ENCODE peak calls at places on chromosome 13, in six cellular contexts. F, S, C, W, G and L are unnamed samples.

GRCh38 chr13:43273362-43273761 is 250.0 kb downstream of the DNAJC15 start:
- DNase-seq in F (no peak), S (no peak), C (no peak), W (peak; percentile 79), G (no peak), L (no peak)

GRCh38 chr13:51682691-51683090 is 98.4 kb downstream of the WDFY2 start:
- DNase-seq in F (no peak), S (no peak), C (no peak), W (peak; percentile 31), G (no peak), L (no peak)

GRCh38 chr13:24027494-24027893 is 130.2 kb upstream of the C1QTNF9B start:
- DNase-seq in F (no peak), S (no peak), C (no peak), W (no peak), G (no peak), L (no peak)

GRCh38 chr13:33017410-33017929 is 1.2 kb downstream of the KL start:
- DNase-seq in F (no peak), S (peak; percentile 76), C (no peak), W (no peak), G (no peak), L (peak; percentile 55)

GRCh38 chr13:94673841-94674240 is 38.5 kb downstream of the SOX21 start:
- DNase-seq in F (no peak), S (peak; percentile 62), C (no peak), W (no peak), G (no peak), L (peak; percentile 55)

GRCh38 chr13:25771208-25771607 is 280.6 kb downstream of the SHISA2 start:
- DNase-seq in F (no peak), S (no peak), C (no peak), W (peak; percentile 38), G (no peak), L (no peak)

GRCh38 chr13:22316494-22317025 is 645.7 kb downstream of the FGF9 start:
- DNase-seq in F (no peak), S (no peak), C (no peak), W (no peak), G (no peak), L (no peak)

GRCh38 chr13:48078251-48078656 is 16.6 kb downstream of the MED4 start:
- DNase-seq in F (no peak), S (peak; percentile 51), C (no peak), W (no peak), G (no peak), L (peak; percentile 13)

GRCh38 chr13:90302113-90302512 is 1045.4 kb upstream of the MIR17HG start:
- DNase-seq in F (no peak), S (no peak), C (no peak), W (peak; percentile 0), G (no peak), L (peak; percentile 62)

GRCh38 chr13:49098771-49099512 is 121.2 kb upstream of the MLNR start:
- DNase-seq in F (no peak), S (no peak), C (no peak), W (peak; percentile 19), G (no peak), L (peak; percentile 36)

GRCh38 chr13:41985788-41986508 is 25.0 kb upstream of the VWA8 start:
- DNase-seq in F (no peak), S (no peak), C (no peak), W (peak; percentile 93), G (no peak), L (peak; percentile 34)

GRCh38 chr13:82597737-82598136 is 1284.5 kb downstream of the SLITRK1 start:
- DNase-seq in F (no peak), S (peak; percentile 53), C (no peak), W (no peak), G (no peak), L (no peak)

GRCh38 chr13:101811440-101811839 is 359.0 kb downstream of the ITGBL1 start:
- DNase-seq in F (no peak), S (no peak), C (no peak), W (no peak), G (no peak), L (no peak)

GRCh38 chr13:105838231-105838630 is 697.2 kb downstream of the EFNB2 start:
- DNase-seq in F (no peak), S (no peak), C (no peak), W (no peak), G (no peak), L (no peak)